ENCODE peak calls at places on chromosomes 16 and 17, in four cellular contexts. G is neural progenitor cell, P is hepatocyte, W is GM23248. A is an unnamed sample.

GRCh38 chr16:49183911-49184310 is 97.7 kb downstream of the CBLN1 start:
- DNase-seq in G (peak; percentile 68), P (peak; percentile 49), W (peak; percentile 11), A (peak; percentile 25)

GRCh38 chr17:66540131-66540781 is 237.8 kb downstream of the PRKCA start:
- DNase-seq in G (peak; percentile 69), P (peak; percentile 54), W (peak; percentile 95), A (peak; percentile 92)

GRCh38 chr17:42365136-42365535 is 23.1 kb downstream of the STAT3 start:
- DNase-seq in G (no peak), P (peak; percentile 66), W (peak; percentile 88), A (peak; percentile 26)

GRCh38 chr17:75664099-75664549 is 2.8 kb downstream of the RECQL5 start:
- DNase-seq in G (no peak), P (no peak), W (no peak), A (no peak)

GRCh38 chr17:66727634-66728570 is 107.0 kb upstream of the CACNG5 start:
- DNase-seq in G (peak; percentile 79), P (peak; percentile 78), W (peak; percentile 68), A (peak; percentile 29)

GRCh38 chr16:12083625-12084024 is 107.1 kb downstream of the SNX29 start:
- DNase-seq in G (no peak), P (no peak), W (no peak), A (no peak)

GRCh38 chr17:3558603-3559269 is 1.1 kb upstream of the TRPV3 start:
- DNase-seq in G (no peak), P (no peak), W (peak; percentile 43), A (peak; percentile 98)

GRCh38 chr16:68077866-68078725 is 7.1 kb upstream of the NFATC3 start:
- DNase-seq in G (no peak), P (no peak), W (no peak), A (no peak)

GRCh38 chr16:28082624-28083023 is 19.1 kb upstream of the GSG1L start:
- DNase-seq in G (peak; percentile 78), P (peak; percentile 59), W (peak; percentile 21), A (peak; percentile 17)

GRCh38 chr17:80191192-80191591 is 21.4 kb downstream of the CARD14 start:
- DNase-seq in G (peak; percentile 55), P (no peak), W (no peak), A (no peak)
- TF ChIP-seq EZH2 in G (no peak), P (no peak), W (no peak), A (no peak)

GRCh38 chr17:16418684-16419066 is 3.3 kb downstream of the TRPV2 start:
- DNase-seq in G (no peak), P (peak; percentile 6), W (peak; percentile 41), A (peak; percentile 24)
- H2AFZ ChIP-seq in G (no peak overlapping the region), P (no peak overlapping the region), W (no peak overlapping the region), A (no peak overlapping the region)

GRCh38 chr17:77827039-77827438 is 131.5 kb upstream of the TNRC6C start:
- DNase-seq in G (no peak), P (no peak), W (no peak), A (no peak)
- H3K27me3 ChIP-seq in G (no peaks in the 10 kb centered on the region), P (no peaks in the 10 kb centered on the region), W (no peaks in the 10 kb centered on the region), A (no peaks in the 10 kb centered on the region)

GRCh38 chr17:977163-977562 is 2.4 kb downstream of the NXN start:
- DNase-seq in G (peak; percentile 26), P (no peak), W (no peak), A (no peak)
- TF ChIP-seq EZH2 in G (no peak), P (no peak), W (no peak), A (no peak)

DNA sequence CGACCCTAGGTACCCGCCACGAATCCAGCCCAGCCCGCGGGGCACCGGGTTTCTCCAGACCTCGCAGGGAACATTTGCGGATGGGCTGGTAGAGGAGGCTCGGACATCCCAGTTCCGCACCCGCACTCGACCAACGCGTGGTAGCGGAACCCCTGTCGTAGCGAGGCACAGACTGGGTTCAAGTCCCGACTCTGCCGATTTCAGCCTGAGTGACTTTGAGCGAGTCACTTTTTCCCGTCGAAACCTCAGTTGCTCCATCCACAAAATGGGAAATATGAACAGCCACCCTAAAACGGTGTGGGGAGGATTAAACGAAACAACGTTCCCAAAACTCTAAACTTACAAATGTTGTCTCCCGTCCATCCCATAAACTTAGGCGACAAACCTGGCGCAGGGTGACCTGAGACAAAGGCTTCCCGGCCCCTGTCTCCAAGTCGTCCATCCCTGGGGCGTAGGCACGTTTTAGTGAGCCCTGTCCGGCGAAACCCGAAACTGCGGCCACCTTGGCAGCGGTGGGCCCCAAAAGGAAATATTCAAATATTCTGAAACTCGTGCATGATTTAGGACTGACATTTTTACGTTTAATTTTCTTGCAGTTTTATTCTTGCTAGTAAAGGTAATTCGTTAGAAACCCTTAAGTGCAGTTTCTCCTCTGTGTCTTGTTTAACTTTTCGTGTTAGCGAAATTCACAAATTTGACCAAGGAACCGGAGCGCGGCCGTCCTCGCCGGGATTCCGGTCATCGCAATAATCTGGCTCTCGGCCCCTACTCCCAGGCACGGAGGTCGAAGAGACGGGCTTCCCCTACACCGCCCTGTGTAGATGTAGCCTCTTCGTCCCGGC is 2.0 kb upstream of the MLLT6 start:
- DNase-seq in G (no peak), P (no peak), W (peak; percentile 53), A (no peak)
- H2AFZ ChIP-seq in G (no peak overlapping the region), P (peak overlapping the region; percentile 78), W (peak overlapping the region; percentile 91), A (peak overlapping the region; percentile 94)

GRCh38 chr17:39737331-39737760 is 392 bp upstream of the GRB7 start:
- DNase-seq in G (no peak), P (peak; percentile 68), W (no peak), A (no peak)
- H3K27me3 ChIP-seq in G (peaks cover 29% of the 10 kb centered on the region), P (no peaks in the 10 kb centered on the region), W (peaks cover 4% of the 10 kb centered on the region), A (no peaks in the 10 kb centered on the region)

DNA sequence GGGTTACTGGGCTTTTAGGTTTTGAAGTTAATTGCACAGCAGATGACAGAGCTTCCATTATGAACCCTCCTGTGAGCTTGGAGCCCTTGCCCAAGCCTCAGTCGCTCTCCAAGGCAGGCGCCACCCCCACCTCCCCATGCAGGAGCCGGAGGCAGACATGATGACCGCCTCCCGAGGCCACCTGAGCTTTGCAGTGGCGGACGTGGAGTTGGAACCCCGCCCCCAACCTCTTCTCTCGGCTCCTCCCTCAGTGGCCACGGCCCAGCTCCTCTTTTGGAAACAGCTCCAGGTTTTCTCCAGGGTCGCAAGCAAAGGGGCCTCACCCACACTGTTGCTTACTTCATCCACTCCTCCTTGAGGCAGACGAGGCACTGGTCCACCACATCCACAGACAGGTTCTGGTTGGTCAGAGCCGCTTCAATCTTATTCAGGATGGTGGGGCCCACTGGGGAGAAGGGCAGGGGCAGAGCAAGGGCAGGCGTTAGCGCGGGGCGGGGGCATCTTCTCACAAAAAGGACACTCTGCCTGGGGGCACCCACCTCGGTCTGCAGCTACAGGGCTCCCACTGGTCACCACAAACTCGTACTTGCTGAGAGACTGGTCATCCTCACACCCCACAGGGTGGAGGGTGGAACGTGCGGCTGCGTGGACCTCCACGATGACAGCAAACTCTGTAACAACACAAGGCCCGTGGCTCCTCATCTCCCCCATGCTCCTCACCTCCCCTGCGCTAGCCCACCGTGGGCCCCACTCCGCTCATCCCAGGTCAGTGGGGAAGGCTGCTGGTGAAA is 8.7 kb upstream of the PLD6 start:
- DNase-seq in G (no peak), P (no peak), W (no peak), A (no peak)
- TF ChIP-seq EZH2 in G (no peak), P (no peak), W (no peak), A (no peak)

A was measured in mammary epithelial cell.